ENCODE peak calls at places on chromosome 17, in four cellular contexts. T is HCT116, N is HepG2, W is K562. M is an unnamed sample.

GRCh38 chr17:41537990-41538389 is 9.9 kb upstream of the KRT19 start:
- DNase-seq in N (no peak), T (no peak), W (no peak), M (no peak)

GRCh38 chr17:44293509-44294226 is 14.7 kb upstream of the RUNDC3A start:
- DNase-seq in W (no peak), N (no peak), T (no peak), M (no peak)

GRCh38 chr17:69913241-69914015 is 161.6 kb upstream of the KCNJ16 start:
- DNase-seq in W (no peak), N (no peak), T (no peak), M (no peak)

GRCh38 chr17:71302721-71303549 is 817.9 kb upstream of the SOX9 start:
- DNase-seq in W (no peak), T (peak; percentile 12), N (no peak), M (no peak)

GRCh38 chr17:36089888-36090836 is at the start of gene CCL3:
- DNase-seq in N (no peak), T (no peak), W (no peak), M (no peak)

GRCh38 chr17:28842282-28843012 is at the start of gene FAM222B:
- DNase-seq in T (peak; percentile 47), W (peak; percentile 100), N (peak; percentile 79), M (no peak)

GRCh38 chr17:79465011-79466006 is 145.5 kb downstream of the RBFOX3 start:
- DNase-seq in W (no peak), T (no peak), N (no peak), M (no peak)

GRCh38 chr17:77741109-77741508 is 217.4 kb upstream of the TNRC6C start:
- DNase-seq in T (no peak), W (peak; percentile 66), N (no peak), M (no peak)

GRCh38 chr17:50630524-50631194 is 4.0 kb upstream of the ABCC3 start:
- DNase-seq in W (peak; percentile 40), T (peak; percentile 59), N (peak; percentile 52), M (no peak)

GRCh38 chr17:78032166-78032565 is 73.7 kb downstream of the TNRC6C start:
- DNase-seq in N (no peak), T (no peak), W (peak; percentile 55), M (no peak)

GRCh38 chr17:66415366-66416206 is 113.2 kb downstream of the PRKCA start:
- DNase-seq in N (peak; percentile 99), T (no peak), W (no peak), M (no peak)

GRCh38 chr17:63947711-63948330 is 15.7 kb upstream of the CD79B start:
- DNase-seq in N (no peak), W (no peak), T (no peak), M (no peak)

GRCh38 chr17:37299257-37299985 is 76.4 kb upstream of the C17orf78 start:
- DNase-seq in N (no peak), T (no peak), W (no peak), M (no peak)

GRCh38 chr17:29549169-29549935 is 17.5 kb downstream of the ABHD15 start:
- DNase-seq in T (no peak), N (no peak), W (no peak), M (no peak)

GRCh38 chr17:37045271-37045946 is 96.7 kb downstream of the AATF start:
- DNase-seq in N (no peak), W (no peak), T (no peak), M (no peak)

GRCh38 chr17:61380836-61381525 is 18.7 kb upstream of the TBX2 start:
- DNase-seq in T (no peak), W (no peak), N (no peak), M (no peak)
- TF ChIP-seq POLR2AphosphoS5 in T (no peak), W (no peak), N (no peak), M (no peak)

DNA sequence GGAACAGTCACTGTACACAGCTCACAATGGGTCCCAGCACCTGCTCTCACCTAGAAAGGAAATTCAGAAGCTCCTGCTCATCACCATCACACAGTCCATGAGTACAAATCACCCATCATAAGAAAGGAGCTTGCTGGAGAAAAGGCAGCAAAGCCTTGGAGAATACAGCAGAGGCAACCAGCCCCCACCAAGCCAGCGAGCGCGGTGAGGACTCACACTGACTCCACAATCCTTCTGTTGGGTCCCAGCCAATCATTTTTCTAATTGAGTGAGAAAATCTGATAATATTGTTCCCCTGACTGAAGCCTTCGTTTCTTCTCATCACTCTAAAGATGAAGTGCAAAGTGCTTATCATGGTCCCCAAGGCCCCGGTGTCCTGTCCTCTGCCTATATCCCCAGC is 298.3 kb downstream of the SLC39A11 start:
- DNase-seq in W (no peak), N (no peak), T (no peak), M (no peak)
- TF ChIP-seq TCF7L2 in W (no peak), N (no peak), T (no peak), M (no peak)

GRCh38 chr17:80725532-80725931 is 180.9 kb downstream of the RPTOR start:
- DNase-seq in W (no peak), T (no peak), N (no peak), M (no peak)

GRCh38 chr17:80719449-80719848 is 174.8 kb downstream of the RPTOR start:
- DNase-seq in N (no peak), W (no peak), T (no peak), M (no peak)

GRCh38 chr17:80724723-80725388 is 180.2 kb downstream of the RPTOR start:
- DNase-seq in W (no peak), N (no peak), T (peak; percentile 2), M (no peak)

GRCh38 chr17:80720624-80721577 is 176.3 kb downstream of the RPTOR start:
- DNase-seq in W (no peak), T (no peak), N (no peak), M (peak; percentile 20)

DNA sequence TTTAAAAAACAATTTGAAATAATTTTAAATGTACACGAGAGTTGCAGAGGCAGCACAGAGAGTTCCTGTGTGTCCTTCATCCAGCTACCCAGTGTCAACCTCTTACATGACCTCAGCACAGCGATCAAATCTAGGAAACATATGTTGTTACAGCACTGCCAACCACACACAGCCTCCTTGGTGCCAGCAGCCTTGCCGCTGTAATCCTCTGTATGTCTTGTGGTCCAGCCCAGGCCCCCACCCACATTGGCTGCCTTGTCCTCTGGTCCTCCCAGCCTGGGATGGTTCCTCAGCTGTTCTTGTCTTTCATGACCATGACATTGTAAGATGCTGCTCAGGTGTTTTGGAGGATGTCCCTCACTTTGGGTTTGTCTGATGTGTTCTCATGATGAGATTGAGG is 178.0 kb downstream of the RPTOR start:
- DNase-seq in W (no peak), T (no peak), N (no peak), M (no peak)
- H3K27ac ChIP-seq in W (no peak overlapping the region), T (no peak overlapping the region), N (no peak overlapping the region), M (no peak overlapping the region)

DNA sequence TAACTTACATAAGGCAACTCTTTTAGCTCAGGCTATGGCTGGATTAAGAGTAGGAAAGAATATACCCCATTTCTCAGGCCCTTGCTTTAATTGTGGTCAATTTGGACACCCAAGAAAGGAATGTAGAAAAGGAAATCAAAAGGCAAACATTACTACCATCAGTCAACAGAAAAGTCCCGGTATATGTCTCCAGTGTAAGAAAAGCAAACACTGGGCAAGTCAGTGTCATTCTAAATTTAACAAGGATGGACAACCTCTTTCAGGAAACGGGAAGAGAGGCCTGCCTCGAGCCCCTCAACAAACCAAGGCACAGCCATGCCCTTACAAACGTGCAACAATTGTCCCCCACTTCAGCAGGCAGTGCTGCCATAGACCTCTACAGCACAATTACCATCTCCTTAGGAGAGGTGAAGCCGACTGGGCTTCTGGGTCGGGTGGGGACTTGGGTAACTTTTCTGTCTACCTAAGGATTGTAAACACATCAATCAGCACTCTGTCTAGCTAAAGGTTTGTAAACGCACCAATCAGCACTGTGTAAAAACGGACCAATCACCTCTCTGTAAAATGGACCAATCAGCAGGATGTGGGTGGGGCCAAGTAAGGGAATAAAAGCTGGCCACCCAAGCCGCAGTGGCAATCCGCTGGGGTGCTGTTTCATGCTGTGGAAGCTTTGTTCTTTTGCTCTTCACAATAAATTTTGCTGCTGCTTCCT is 12.4 kb downstream of the MRPL58 start:
- DNase-seq in W (no peak), N (peak; percentile 61), T (no peak), M (no peak)
- TF ChIP-seq POLR2AphosphoS5 in W (no peak), N (no peak), T (no peak), M (no peak)

GRCh38 chr17:9004961-9005285 is 16.4 kb upstream of the NTN1 start:
- DNase-seq in W (no peak), T (no peak), N (no peak), M (no peak)
- TF ChIP-seq TCF7L2 in W (no peak), T (no peak), N (no peak), M (no peak)

GRCh38 chr17:47665655-47666054 is 15.9 kb downstream of the KPNB1 start:
- DNase-seq in N (no peak), W (no peak), T (no peak), M (no peak)

GRCh38 chr17:47669060-47669459 is 19.3 kb downstream of the KPNB1 start:
- DNase-seq in N (no peak), W (no peak), T (no peak), M (no peak)

GRCh38 chr17:47660064-47660492 is 10.4 kb downstream of the KPNB1 start:
- DNase-seq in T (no peak), N (no peak), W (no peak), M (no peak)

GRCh38 chr17:47670064-47670463 is 20.3 kb downstream of the KPNB1 start:
- DNase-seq in N (no peak), T (no peak), W (no peak), M (no peak)

GRCh38 chr17:47663997-47664941 is 14.6 kb downstream of the KPNB1 start:
- DNase-seq in T (peak; percentile 48), W (peak; percentile 47), N (peak; percentile 63), M (peak; percentile 38)
- H3K27ac ChIP-seq in T (peak overlapping the region; percentile 0), W (no peak overlapping the region), N (no peak overlapping the region), M (no peak overlapping the region)

DNA sequence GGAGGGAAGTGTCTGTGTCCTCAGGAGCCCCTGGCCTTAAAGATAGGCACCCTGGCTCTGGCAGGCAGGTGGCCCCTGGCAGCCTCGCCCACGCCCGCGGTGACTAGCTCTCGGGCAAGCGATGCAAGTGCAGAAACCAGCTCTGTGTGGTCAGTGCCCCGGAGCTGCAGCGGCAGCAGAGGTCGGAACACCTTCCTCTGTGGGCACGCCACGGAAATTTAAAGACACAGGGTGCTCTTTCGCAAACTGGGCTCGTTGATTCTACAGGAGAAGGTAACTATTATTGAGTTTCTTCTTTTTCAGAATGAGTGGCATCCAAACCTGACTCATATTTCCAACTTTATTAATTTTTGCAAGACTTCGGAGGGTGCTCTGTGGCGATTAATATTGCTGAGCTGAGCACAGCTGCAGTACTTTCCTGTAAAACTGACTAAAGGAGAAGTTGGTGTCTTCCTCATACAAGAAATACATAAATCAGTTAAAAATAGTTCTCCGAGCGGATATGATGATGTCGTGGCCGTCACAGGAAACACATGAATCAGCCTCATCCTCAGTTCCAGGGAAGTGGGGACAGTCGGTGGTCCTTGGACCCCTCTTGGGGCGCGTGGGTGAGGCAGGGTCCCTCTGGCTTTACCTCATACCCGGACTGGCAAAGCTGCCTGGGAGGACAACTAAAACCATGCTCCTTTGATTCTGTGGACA is 120.2 kb downstream of the METRNL start:
- DNase-seq in T (no peak), W (no peak), N (no peak), M (no peak)
- TF ChIP-seq POLR2AphosphoS5 in T (no peak), W (no peak), N (no peak), M (no peak)

M was measured in Panc1.